ENCODE peak calls at places on chromosomes 3 and 15, in four cellular contexts. C is A549, Q is IMR-90, A is HEK293T. K is an unnamed sample.

GRCh38 chr3:160038862-160039562 is 50.4 kb downstream of the IL12A start:
- DNase-seq in C (no peak), Q (no peak), A (peak; percentile 16), K (no peak)

GRCh38 chr15:78617131-78617915 is 3.5 kb downstream of the CHRNA3 start:
- DNase-seq in C (no peak), Q (no peak), A (no peak), K (no peak)

GRCh38 chr3:127053026-127053425 is 70.1 kb downstream of the PLXNA1 start:
- DNase-seq in C (no peak), Q (no peak), A (no peak), K (no peak)

GRCh38 chr3:187012609-187013051 is 82.3 kb downstream of the ST6GAL1 start:
- DNase-seq in C (no peak), Q (peak; percentile 64), A (no peak), K (no peak)

GRCh38 chr3:97830627-97831026 is 8.8 kb downstream of the CRYBG3 start:
- DNase-seq in C (no peak), Q (no peak), A (no peak), K (no peak)

GRCh38 chr3:76500746-76501275 is 539.1 kb upstream of the ROBO2 start:
- DNase-seq in C (no peak), Q (peak; percentile 46), A (no peak), K (no peak)

GRCh38 chr15:76393614-76394013 is 57.0 kb downstream of the ISL2 start:
- DNase-seq in C (no peak), Q (peak; percentile 16), A (no peak), K (no peak)

GRCh38 chr3:126816323-126816722 is 112.3 kb downstream of the CHCHD6 start:
- DNase-seq in C (no peak), Q (no peak), A (no peak), K (no peak)

GRCh38 chr15:41848595-41848994 is 9.9 kb downstream of the PLA2G4B start:
- DNase-seq in C (no peak), Q (peak; percentile 65), A (no peak), K (no peak)

GRCh38 chr3:10164546-10165393 is at the start of gene IRAK2:
- DNase-seq in C (peak; percentile 67), Q (peak; percentile 50), A (peak; percentile 88), K (peak; percentile 95)

DNA sequence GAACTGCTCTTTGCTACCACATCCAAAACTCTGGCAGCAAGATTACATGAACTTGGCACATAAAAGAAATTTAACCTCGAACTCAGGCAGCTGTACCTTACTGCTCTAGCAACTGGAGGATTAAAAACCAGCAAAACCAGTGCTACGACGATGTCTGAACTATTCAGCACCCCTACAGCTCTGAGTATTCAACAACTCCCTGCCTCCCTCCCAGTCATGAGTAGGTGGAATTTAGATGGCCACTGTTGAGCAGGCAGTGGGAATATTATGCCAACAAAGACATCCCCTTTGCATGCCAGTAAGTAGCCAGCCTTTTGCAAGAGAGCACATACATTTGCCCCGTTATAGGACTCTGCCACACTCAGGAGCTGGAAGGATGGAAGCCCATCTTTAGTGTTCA is 85.6 kb downstream of the ZNF385D start:
- DNase-seq in C (no peak), Q (no peak), A (no peak), K (no peak)
- TF ChIP-seq BHLHE40 in C (no peak), Q (no peak), A (no peak), K (no peak)

DNA sequence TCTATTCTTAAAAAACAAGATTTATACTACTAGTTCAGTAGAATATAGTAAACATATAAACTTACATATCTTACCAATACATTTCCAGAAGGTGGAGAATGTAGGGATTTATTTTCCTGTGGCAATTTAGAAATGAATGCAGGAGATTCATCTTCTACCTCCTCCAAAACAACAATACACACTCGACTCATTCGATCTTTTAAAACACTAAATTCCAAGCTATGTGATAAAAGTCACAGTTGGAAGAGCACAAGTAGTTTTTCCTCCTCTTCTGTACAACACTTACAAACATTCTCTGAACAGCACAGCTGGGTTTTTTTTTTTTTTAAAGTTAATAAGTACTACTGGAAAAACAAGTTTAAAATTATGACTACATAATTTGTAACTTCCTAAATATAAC is 1.4 kb downstream of the ANKRD28 start:
- DNase-seq in C (no peak), Q (no peak), A (no peak), K (no peak)
- TF ChIP-seq BHLHE40 in C (no peak), Q (no peak), A (no peak), K (no peak)

GRCh38 chr3:189227249-189227648 is 55.5 kb downstream of the TPRG1 start:
- DNase-seq in C (no peak), Q (no peak), A (no peak), K (no peak)

GRCh38 chr3:189225431-189225830 is 53.7 kb downstream of the TPRG1 start:
- DNase-seq in C (no peak), Q (no peak), A (no peak), K (no peak)

DNA sequence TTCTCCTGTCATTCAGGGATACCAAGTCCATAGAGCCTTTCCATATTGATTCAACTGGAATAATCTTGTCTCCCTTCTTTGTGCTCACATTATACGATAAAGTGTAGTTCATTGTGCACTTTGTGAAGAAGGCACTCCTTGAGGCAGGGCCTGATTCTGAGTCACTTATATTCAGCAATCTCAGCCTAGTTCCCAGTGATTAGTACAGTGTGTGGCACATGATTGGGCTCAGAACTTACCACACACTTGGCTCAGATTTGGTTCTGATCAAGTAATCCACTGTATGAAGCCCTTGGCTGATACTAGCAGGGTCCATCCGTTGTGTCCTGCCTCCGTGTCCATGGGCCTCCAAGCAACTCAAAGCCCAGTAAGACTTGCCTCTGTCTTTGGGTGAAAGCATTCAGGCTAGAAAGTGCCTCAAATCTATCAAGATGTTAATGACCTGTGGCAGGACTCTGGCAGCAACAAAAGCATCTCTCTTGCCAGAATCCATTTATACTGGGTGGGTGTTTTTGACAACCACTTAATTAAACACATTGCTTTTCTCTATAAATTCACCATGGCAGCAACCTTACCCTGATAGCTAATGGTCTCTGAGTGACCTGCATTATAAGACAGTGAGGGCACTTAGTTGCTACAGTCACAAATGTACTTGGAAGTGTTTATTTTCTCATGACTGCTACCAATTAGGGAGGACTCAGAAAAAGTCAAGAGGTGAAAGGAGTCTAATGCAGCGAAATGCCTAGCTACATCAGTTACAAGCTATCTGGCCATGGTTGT is 51.3 kb downstream of the TPRG1 start:
- DNase-seq in C (no peak), Q (no peak), A (no peak), K (no peak)
- TF ChIP-seq BHLHE40 in C (no peak), Q (no peak), A (no peak), K (no peak)

DNA sequence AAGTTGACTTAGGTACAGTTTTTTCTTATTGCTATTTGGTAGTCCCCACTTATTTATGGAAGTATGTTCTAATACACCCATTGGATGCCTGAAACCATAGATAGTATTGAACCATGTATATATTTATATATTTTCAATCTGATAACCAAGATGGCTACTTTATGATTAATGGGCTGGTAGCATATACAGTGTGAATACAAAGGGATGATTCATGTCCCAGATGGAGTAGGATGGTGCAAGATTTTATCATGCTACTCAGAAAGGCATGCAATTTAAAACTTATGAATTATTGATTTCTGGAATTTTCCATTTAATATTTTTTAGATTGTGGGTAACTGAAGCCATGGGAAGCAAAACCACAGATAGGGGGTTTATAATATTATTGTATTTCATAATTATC is 35.1 kb downstream of the AP4E1 start:
- DNase-seq in C (no peak), Q (peak; percentile 33), A (no peak), K (no peak)
- TF ChIP-seq BHLHE40 in C (no peak), Q (no peak), A (no peak), K (no peak)

GRCh38 chr3:134134240-134134639 is 104.5 kb upstream of the SLCO2A1 start:
- DNase-seq in C (peak; percentile 5), Q (no peak), A (no peak), K (no peak)

GRCh38 chr3:134134698-134135415 is 105.1 kb upstream of the SLCO2A1 start:
- DNase-seq in C (no peak), Q (no peak), A (no peak), K (no peak)

GRCh38 chr3:134132961-134133360 is 103.2 kb upstream of the SLCO2A1 start:
- DNase-seq in C (no peak), Q (peak; percentile 35), A (no peak), K (no peak)

DNA sequence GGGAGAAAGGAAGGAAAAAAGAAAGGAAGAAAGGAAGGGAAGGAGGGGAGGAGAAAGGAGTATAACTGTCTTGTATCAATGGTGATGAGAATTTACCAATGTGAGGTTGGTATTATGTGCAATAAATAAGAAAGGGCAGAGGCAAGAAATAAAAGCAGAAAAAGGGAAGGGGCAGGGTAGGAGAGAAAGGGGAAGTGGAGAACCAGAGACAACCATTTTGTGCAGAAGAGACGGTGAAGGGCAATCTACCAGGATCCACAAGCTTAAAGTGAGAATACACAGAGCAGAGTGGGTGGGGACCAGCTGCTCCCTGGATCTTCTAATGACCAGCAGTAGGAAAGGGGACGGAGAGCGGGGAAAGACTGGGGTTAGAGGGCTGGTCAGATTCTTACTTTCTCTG is 106.9 kb upstream of the SLCO2A1 start:
- DNase-seq in C (no peak), Q (no peak), A (no peak), K (no peak)
- TF ChIP-seq BHLHE40 in C (no peak), Q (no peak), A (no peak), K (no peak)

DNA sequence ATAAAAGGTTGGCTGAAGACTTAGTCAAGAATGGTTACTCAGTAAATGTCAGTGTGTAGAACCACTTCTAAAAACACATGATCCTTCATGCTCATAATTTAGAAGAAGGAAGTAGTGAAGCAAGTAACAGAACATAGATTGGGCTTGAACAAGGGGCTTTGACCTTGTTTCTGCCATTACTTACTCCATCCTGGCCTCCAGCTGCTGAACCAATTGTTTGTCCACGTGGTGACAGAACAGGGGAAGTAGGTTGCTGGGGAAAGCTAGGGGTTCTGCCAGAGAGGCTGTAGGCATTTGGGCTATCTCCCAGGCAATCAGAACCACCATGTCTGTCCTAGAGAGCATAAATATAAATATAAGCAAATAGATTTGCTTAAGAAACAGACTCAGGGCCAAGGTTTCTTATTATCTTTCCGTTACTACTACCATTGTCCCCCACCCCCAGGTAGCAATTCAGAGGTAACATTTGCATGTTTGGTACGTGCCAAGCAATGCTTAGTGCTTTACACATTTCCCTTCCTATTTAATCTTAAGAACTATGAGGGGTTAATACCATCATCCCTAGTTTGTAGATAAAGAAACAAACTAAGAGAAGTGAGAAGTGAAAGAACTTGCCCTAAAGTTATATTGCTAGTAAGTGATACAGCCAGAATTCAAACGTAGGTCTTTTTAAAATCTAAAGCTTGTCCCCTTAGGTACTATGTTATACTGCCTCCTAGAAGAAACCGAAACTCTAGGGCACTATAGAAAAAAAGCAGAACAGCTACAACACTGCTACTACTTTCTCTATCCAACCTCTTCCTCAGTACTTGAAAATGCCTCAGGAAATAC is 3.0 kb upstream of the SPG11 start:
- DNase-seq in C (no peak), Q (no peak), A (no peak), K (no peak)
- TF ChIP-seq BHLHE40 in C (no peak), Q (no peak), A (no peak), K (no peak)

DNA sequence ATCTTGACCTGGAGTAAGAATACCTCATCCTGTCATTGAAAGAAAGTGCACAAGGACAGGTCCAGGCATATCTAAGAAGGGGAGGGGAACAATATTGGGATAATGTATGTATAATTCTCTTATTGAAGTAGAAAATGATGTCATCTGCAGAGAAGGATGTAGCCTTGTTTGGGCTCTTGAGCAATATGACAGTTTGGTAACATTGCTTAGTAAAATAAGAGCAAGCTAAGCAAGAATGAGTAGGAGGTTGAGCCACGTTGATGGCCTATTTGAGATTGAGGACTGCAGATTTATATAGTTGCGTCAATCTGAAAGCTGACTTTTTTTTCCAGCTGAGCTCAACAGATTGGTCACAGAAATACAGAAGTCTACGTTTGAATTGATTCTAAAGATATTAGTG is 145.2 kb downstream of the FILIP1L start:
- DNase-seq in C (no peak), Q (no peak), A (no peak), K (no peak)
- TF ChIP-seq BHLHE40 in C (no peak), Q (no peak), A (no peak), K (no peak)

GRCh38 chr3:151903501-151903991 is 30.1 kb downstream of the SUCNR1 start:
- DNase-seq in C (no peak), Q (peak; percentile 93), A (no peak), K (no peak)
- TF ChIP-seq BHLHE40 in C (no peak), Q (peak; percentile 35), A (no peak), K (no peak)

K was measured in K562.